ENCODE peak calls at places on chromosomes 6 and 20, in four cellular contexts. F is heart right ventricle, S is heart left ventricle, G is K562. P is an unnamed sample.

GRCh38 chr6:106411643-106412200 is 51.2 kb downstream of the CRYBG1 start:
- DNase-seq in F (no peak), S (no peak), G (no peak), P (peak)

GRCh38 chr6:168097621-168098430 is 18.8 kb upstream of the FRMD1 start:
- DNase-seq in F (peak), S (peak), G (no peak), P (no peak)

GRCh38 chr6:43623880-43624785 is 4.9 kb downstream of the GTPBP2 start:
- DNase-seq in F (no peak), S (no peak), G (no peak), P (no peak)

GRCh38 chr6:42168650-42169049 is 4.5 kb upstream of the GUCA1A start:
- DNase-seq in F (no peak), S (no peak), G (no peak), P (no peak)

GRCh38 chr6:14240411-14241166 is 123.0 kb downstream of the CD83 start:
- DNase-seq in F (no peak), S (no peak), G (no peak), P (no peak)

GRCh38 chr6:91678679-91679078 is 1091.8 kb upstream of the MAP3K7 start:
- DNase-seq in F (no peak), S (no peak), G (no peak), P (no peak)

GRCh38 chr6:4017847-4018193 is 61.1 kb downstream of the FAM217A start:
- DNase-seq in F (no peak), S (no peak), G (no peak), P (peak)

GRCh38 chr20:63501818-63502670 is 3.2 kb upstream of the EEF1A2 start:
- DNase-seq in F (peak), S (no peak), G (peak), P (no peak)

GRCh38 chr20:44253528-44253927 is 6.4 kb downstream of the GDAP1L1 start:
- DNase-seq in F (no peak), S (no peak), G (no peak), P (no peak)

GRCh38 chr6:125753218-125753936 is 3.9 kb downstream of the HEY2 start:
- DNase-seq in F (no peak), S (no peak), G (no peak), P (peak)

GRCh38 chr6:125751334-125751916 is 2.0 kb downstream of the HEY2 start:
- DNase-seq in F (no peak), S (no peak), G (no peak), P (no peak)

GRCh38 chr6:125753937-125754259 is 4.5 kb downstream of the HEY2 start:
- DNase-seq in F (no peak), S (no peak), G (no peak), P (no peak)

GRCh38 chr6:125750692-125751333 is 1.4 kb downstream of the HEY2 start:
- DNase-seq in F (no peak), S (no peak), G (no peak), P (no peak)

DNA sequence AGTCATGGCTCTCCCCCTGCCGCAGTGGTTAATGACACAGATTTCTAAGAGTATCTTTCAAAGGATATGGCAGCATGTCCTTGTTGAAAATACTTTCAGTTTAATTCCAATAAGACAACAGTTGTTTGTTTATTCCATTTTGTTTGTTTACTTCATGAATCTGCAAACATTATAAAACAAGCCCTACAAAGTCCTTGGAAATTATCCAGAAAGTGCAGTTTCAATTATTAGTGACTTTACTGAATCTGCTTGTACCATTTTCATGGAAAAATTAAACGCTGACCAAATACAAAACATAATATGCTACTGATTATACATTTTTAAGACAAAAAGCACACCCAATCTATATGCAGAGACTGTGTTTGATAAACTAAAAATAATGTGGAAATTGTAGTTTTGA is 3.3 kb downstream of the HEY2 start:
- DNase-seq in F (no peak), S (no peak), G (no peak), P (no peak)
- H3K4me3 ChIP-seq in F (peak), S (peak), G (no peak), P (no peak)

DNA sequence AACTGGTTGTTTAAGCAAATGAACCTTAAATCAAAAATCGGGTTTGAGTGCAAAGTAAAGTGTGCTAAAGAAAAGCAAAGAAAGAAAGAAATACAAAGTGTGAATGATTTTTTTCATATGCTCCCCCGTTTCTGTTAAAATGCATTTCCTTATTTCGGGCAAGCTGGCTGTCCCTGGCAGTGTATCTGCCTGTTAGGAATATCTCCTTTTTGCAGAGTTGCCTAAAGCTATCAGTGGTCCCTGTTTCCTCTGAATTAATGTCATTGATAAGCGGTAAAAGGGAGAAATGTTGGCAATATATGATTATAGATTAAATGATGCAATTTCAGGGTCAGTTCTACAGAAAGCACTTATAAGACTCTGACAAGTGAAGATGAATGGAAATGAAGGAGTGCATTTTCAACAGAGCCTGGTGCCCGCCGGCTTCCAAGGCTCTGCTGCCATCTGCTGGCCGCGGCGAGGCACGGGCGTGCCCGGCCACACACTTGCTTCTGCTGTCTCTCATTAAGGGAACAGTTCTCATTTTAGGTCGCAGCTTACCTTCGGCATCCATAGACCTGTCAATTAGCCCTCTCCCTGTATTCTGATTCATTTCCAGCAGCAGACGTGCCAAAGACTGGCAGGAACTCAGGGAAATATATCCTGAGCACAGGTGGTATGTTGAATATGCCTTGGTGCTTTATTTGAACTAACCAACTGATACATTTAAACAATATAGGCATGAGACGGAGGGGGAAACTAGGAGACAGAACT is 381.9 kb downstream of the C6orf118 start:
- DNase-seq in F (peak), S (peak), G (peak), P (peak)
- H3K4me3 ChIP-seq in F (peak), S (no peak), G (no peak), P (no peak)

GRCh38 chr6:131413191-131413830 is 159.7 kb upstream of the ARG1 start:
- DNase-seq in F (no peak), S (no peak), G (no peak), P (no peak)
- H3K4me3 ChIP-seq in F (no peak), S (no peak), G (no peak), P (no peak)

GRCh38 chr20:17749979-17750721 is 50.4 kb downstream of the BANF2 start:
- DNase-seq in F (peak), S (peak), G (no peak), P (no peak)

GRCh38 chr20:17748279-17748678 is 48.5 kb downstream of the BANF2 start:
- DNase-seq in F (no peak), S (no peak), G (no peak), P (no peak)

GRCh38 chr20:17749628-17749978 is 49.8 kb downstream of the BANF2 start:
- DNase-seq in F (no peak), S (no peak), G (no peak), P (no peak)

GRCh38 chr20:17750722-17751045 is 50.9 kb downstream of the BANF2 start:
- DNase-seq in F (no peak), S (no peak), G (no peak), P (no peak)

DNA sequence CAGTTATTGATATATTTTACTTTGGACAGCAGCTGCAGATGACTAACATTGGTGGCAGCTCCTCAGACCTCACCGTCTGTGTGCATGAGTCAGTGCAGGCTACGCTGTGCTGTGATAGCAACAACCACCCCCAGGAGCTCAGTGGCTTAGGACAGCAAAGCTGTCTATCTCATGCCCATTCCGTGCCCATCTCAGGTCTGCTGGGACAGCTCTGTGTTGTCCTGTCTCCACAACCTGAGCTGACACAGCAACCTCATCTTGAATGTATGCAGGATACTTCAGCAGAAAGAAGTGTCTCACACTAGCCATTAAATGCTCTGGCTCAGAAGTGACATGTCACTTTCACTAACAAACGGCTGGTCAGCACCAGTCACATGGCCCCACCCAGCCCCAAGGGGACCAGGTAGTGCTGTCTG is 47.7 kb downstream of the BANF2 start:
- DNase-seq in F (no peak), S (no peak), G (no peak), P (no peak)
- H3K4me3 ChIP-seq in F (no peak), S (no peak), G (no peak), P (no peak)

GRCh38 chr6:116695398-116695797 is 14.4 kb downstream of the KPNA5 start:
- DNase-seq in F (no peak), S (no peak), G (no peak), P (no peak)
- H3K4me3 ChIP-seq in F (no peak), S (peak), G (no peak), P (no peak)

GRCh38 chr6:157775376-157775775 is 47.7 kb upstream of the SNX9 start:
- DNase-seq in F (no peak), S (no peak), G (no peak), P (no peak)
- H3K4me3 ChIP-seq in F (no peak), S (no peak), G (no peak), P (no peak)

GRCh38 chr20:24787621-24788020 is 161.4 kb upstream of the CST7 start:
- DNase-seq in F (no peak), S (peak), G (no peak), P (no peak)
- H3K4me3 ChIP-seq in F (no peak), S (no peak), G (no peak), P (no peak)

GRCh38 chr6:131061041-131061770 is 1.8 kb downstream of the EPB41L2 start:
- DNase-seq in F (no peak), S (no peak), G (no peak), P (no peak)

GRCh38 chr6:131058236-131058635 is 4.8 kb downstream of the EPB41L2 start:
- DNase-seq in F (no peak), S (no peak), G (no peak), P (no peak)

GRCh38 chr6:131061771-131062160 is 1.3 kb downstream of the EPB41L2 start:
- DNase-seq in F (no peak), S (no peak), G (no peak), P (no peak)

GRCh38 chr6:131059486-131059885 is 3.6 kb downstream of the EPB41L2 start:
- DNase-seq in F (no peak), S (no peak), G (no peak), P (no peak)

DNA sequence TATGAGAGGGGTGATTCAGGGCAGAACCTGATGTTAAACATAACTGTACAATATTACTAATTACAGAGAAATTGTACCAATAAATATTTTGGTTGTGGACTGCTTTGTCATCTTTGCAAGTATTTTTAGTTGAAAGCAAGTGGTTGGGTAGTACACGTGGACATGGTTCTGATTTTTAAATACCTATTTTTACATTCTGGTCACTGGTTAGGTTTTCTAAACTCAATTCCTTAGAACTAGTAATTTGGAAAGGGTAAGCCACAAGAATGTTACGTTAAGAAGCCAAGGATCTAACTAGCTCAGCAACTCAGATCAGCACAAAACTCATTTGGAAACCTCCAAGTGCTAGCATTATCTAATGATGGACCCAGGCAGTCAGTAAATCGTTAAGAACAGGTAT is 2.7 kb downstream of the EPB41L2 start:
- DNase-seq in F (no peak), S (no peak), G (no peak), P (no peak)
- H3K4me3 ChIP-seq in F (no peak), S (peak), G (no peak), P (no peak)

DNA sequence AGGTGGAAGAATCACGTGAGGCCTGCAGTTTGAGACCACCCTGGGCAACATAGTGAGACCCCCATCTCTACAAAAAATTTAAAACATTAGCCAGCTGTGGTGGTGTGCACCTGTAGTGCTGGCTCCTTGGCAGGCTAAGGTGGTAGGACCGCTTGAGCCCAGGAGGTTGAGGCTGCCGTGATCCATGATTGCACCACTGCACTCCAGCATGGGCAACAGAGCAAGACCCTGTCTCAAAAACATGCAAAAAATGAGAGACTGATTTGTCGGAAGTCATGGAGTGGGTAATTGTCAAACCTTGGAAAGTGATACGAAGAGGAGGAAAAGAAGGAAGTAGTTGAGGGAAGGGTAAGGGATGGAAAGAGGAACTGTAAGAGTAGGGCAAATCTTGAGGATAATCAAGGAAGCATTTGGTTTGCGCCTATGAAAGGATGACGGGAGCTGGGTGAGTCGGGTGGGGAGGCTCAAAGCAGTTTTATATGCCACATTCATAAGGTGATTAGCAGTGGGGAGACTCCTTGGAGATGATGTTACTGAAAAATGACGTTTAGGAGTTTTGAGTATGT is 14.5 kb downstream of the L3MBTL3 start:
- DNase-seq in F (no peak), S (no peak), G (no peak), P (no peak)
- H3K4me3 ChIP-seq in F (no peak), S (no peak), G (no peak), P (no peak)

P was measured in Jurkat, Clone E6-1.